ENCODE peak calls at places on chromosomes 13 and 19, in four cellular contexts. T is fibroblast of lung, E is upper lobe of right lung, F is mucosa of descending colon. Q is an unnamed sample.
A peak's percentile ranks its signal among the peaks of the same experiment; 100 is the strongest.

GRCh38 chr13:79995334-79995733 is 345.6 kb downstream of the SPRY2 start:
- DNase-seq in F (no peak), T (peak; percentile 95), E (no peak), Q (peak; percentile 85)

GRCh38 chr19:39563408-39563807 is 23.4 kb upstream of the EID2 start:
- DNase-seq in F (no peak), E (no peak), T (peak; percentile 70), Q (no peak)

GRCh38 chr13:76677047-76677446 is 209.2 kb downstream of the KCTD12 start:
- DNase-seq in T (peak; percentile 64), F (no peak), E (no peak), Q (peak; percentile 83)

GRCh38 chr19:49442354-49442753 is 1.0 kb upstream of the SLC17A7 start:
- DNase-seq in E (no peak), T (no peak), F (no peak), Q (no peak)

GRCh38 chr19:22137791-22138190 is 59.0 kb downstream of the ZNF676 start:
- DNase-seq in E (no peak), T (no peak), F (no peak), Q (no peak)

GRCh38 chr13:36815069-36815468 is 4.0 kb upstream of the RFXAP start:
- DNase-seq in T (no peak), E (no peak), F (no peak), Q (peak; percentile 22)

GRCh38 chr13:68369739-68370138 is 1139.6 kb upstream of the PCDH9 start:
- DNase-seq in F (no peak), E (no peak), T (peak; percentile 63), Q (no peak)

GRCh38 chr19:28883241-28883693 is 329.7 kb downstream of the UQCRFS1 start:
- DNase-seq in F (no peak), T (peak; percentile 2), E (no peak), Q (peak; percentile 64)

GRCh38 chr19:16921766-16922591 is 33.2 kb downstream of the F2RL3 start:
- DNase-seq in E (no peak), T (no peak), F (no peak), Q (no peak)

GRCh38 chr13:42832341-42833153 is 51.2 kb downstream of the FAM216B start:
- DNase-seq in E (no peak), F (no peak), T (peak; percentile 95), Q (peak; percentile 88)

GRCh38 chr13:67143544-67144115 is 86.5 kb downstream of the PCDH9 start:
- DNase-seq in F (no peak), E (no peak), T (no peak), Q (no peak)

GRCh38 chr13:73168226-73168992 is 109.6 kb downstream of the KLF5 start:
- DNase-seq in E (no peak), F (no peak), T (peak; percentile 75), Q (peak; percentile 77)

DNA sequence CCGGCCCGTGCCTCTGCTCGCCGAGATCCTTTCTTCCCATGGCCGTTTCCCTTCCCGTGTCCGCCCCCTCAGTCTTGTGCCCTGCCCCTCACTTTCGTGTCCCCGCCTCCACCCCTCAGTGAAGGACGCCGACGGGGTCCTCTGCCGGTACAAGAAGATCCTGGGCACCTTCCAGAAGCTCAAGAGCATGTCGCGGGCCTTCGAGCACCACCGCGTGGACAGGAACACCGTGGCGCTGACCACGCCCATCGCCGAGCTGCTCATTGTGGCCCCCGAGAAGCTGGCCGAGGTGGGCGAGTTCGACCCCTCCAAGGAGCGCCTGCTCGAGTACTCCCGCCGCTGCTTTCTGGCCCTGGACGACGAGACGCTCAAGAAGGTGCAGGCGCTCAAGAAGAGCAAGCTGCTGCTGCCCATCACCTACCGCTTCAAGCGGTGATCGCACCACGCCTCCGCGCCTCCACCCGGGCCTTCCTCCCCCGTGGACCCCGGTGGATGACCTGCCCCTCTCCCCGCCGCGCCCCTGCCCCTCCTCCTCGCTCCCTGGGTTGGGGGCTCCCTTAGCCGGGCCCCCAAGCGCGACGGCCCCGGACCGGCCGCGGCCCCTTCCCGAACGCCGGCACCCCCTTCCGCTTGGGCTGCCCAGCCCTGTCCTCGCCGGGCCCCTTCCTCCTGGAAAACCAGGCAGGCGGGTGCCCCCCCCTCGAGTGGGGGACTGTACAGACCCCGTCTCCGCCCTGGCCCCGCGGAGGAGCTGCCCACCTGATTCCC is 2.3 kb upstream of the U2AF2 start:
- DNase-seq in F (peak; percentile 65), T (no peak), E (no peak), Q (no peak)
- H3K4me3 ChIP-seq in F (no peak overlapping the region), T (no peak overlapping the region), E (no peak overlapping the region), Q (no peak overlapping the region)

DNA sequence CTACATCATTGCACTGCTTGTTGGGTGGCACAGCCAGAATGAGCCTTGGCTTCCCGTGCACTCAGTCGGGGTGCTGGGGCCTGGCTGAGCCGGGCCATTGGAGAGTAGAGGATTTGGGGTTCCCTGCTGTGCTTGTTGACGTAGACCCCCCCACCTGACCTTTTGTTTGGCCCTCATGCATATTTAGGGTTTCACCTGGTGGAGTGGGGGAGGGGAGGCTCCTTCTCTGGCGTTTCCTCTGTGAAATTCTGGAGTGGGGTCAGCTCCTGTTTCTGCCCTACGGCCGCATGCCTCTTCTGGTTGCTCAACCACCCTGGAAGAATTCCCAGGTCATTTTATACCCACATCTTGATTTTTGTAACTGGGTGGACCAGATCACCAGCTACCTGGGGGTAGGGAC is 82.8 kb downstream of the SIPA1L3 start:
- DNase-seq in T (no peak), E (peak; percentile 64), F (no peak), Q (no peak)
- H3K4me3 ChIP-seq in T (no peak overlapping the region), E (no peak overlapping the region), F (no peak overlapping the region), Q (no peak overlapping the region)

DNA sequence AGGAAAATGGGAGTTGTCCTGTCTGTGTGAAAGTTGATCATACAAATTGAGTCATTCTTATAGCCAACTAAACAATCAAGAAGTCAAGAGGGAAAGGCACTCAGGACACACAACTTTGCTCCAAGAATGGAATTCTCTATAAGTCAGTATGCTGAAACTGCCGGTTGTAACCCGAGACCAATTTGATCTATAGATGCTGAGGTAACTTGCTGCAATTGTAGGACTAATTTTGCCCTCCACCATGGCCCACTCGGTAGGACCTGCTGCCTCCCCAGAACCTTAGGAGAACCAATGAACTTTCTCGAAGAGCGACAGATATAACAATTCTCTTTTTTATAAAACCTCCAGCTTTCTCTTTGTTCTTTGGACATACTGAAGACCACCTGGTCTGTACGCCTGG is 157.0 kb downstream of the RNF17 start:
- DNase-seq in T (no peak), F (no peak), E (no peak), Q (no peak)
- H3K4me3 ChIP-seq in T (no peak overlapping the region), F (no peak overlapping the region), E (no peak overlapping the region), Q (no peak overlapping the region)

DNA sequence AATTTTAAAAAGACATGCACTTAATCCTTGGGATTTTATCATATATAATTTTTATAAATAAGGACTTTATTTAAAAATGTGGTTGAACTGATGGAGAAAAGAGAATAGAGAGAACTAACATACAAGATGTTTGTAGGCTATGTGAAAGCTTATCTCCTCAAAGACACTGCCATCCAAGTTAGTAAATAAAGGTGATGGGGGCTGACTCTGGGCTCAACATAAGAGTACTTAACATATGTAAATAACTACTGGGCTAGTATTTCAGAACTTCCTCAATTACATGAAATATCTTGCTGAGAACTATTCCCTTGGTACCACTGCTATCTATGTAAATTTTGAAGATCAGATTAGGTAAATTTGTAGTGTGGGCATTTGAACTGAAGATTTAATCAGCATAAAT is 1017.3 kb upstream of the PCDH20 start:
- DNase-seq in E (no peak), F (no peak), T (no peak), Q (no peak)
- H3K4me3 ChIP-seq in E (no peak overlapping the region), F (no peak overlapping the region), T (no peak overlapping the region), Q (no peak overlapping the region)

GRCh38 chr13:45850020-45850613 is 1.4 kb downstream of the SIAH3 start:
- DNase-seq in T (no peak), F (no peak), E (no peak), Q (no peak)
- H3K4me3 ChIP-seq in T (no peak overlapping the region), F (no peak overlapping the region), E (peak overlapping the region; percentile 13), Q (no peak overlapping the region)

Q was measured in cardiac fibroblast.